ENCODE peak calls at places on chromosomes 4 and X, in six cellular contexts. One of them, this sample, is unnamed.

GRCh38 chr4:15164571-15164970 is 162.3 kb downstream of the CPEB2 start:
- DNase-seq in neuronal stem cell: no peak
- DNase-seq in mesenchymal stem cell: peak; percentile 78
- DNase-seq in H1: no peak
- DNase-seq in IMR-90: peak; percentile 27
- DNase-seq in H9: no peak
- DNase-seq in this sample: no peak

GRCh38 chr4:121177238-121178137 is 13.4 kb upstream of the TNIP3 start:
- DNase-seq in IMR-90: no peak
- DNase-seq in mesenchymal stem cell: no peak
- DNase-seq in H1: no peak
- DNase-seq in neuronal stem cell: no peak
- DNase-seq in H9: no peak
- DNase-seq in this sample: peak; percentile 79

GRCh38 chrX:140701480-140701879 is 8.1 kb upstream of the LINC00632 start:
- DNase-seq in IMR-90: peak; percentile 37
- DNase-seq in neuronal stem cell: no peak
- DNase-seq in H9: no peak
- DNase-seq in H1: no peak
- DNase-seq in mesenchymal stem cell: peak; percentile 48
- DNase-seq in this sample: no peak

GRCh38 chrX:137568741-137569469 is 3.0 kb downstream of the ZIC3 start:
- DNase-seq in H1: no peak
- DNase-seq in mesenchymal stem cell: no peak
- DNase-seq in neuronal stem cell: no peak
- DNase-seq in H9: peak; percentile 31
- DNase-seq in IMR-90: no peak
- DNase-seq in this sample: peak; percentile 43

GRCh38 chr4:173024203-173024602 is 144.4 kb upstream of the GALNT7 start:
- DNase-seq in neuronal stem cell: no peak
- DNase-seq in IMR-90: peak; percentile 6
- DNase-seq in H1: no peak
- DNase-seq in mesenchymal stem cell: peak; percentile 7
- DNase-seq in H9: no peak
- DNase-seq in this sample: no peak

GRCh38 chr4:109662786-109663185 is 40.5 kb downstream of the CASP6 start:
- DNase-seq in IMR-90: no peak
- DNase-seq in mesenchymal stem cell: no peak
- DNase-seq in H1: no peak
- DNase-seq in neuronal stem cell: no peak
- DNase-seq in H9: no peak
- DNase-seq in this sample: no peak

GRCh38 chr4:113635739-113636437 is 125.7 kb downstream of the CAMK2D start:
- DNase-seq in H9: no peak
- DNase-seq in neuronal stem cell: no peak
- DNase-seq in H1: no peak
- DNase-seq in mesenchymal stem cell: no peak
- DNase-seq in IMR-90: peak; percentile 86
- DNase-seq in this sample: no peak

GRCh38 chr4:142142403-142142802 is 506.0 kb downstream of the IL15 start:
- DNase-seq in IMR-90: no peak
- DNase-seq in H1: no peak
- DNase-seq in neuronal stem cell: no peak
- DNase-seq in H9: no peak
- DNase-seq in mesenchymal stem cell: no peak
- DNase-seq in this sample: no peak

GRCh38 chr4:25174674-25175073 is 14.4 kb upstream of the SEPSECS start:
- DNase-seq in neuronal stem cell: no peak
- DNase-seq in mesenchymal stem cell: peak; percentile 10
- DNase-seq in H9: no peak
- DNase-seq in IMR-90: peak; percentile 12
- DNase-seq in H1: no peak
- DNase-seq in this sample: peak; percentile 62

GRCh38 chr4:147865926-147866325 is 134.0 kb downstream of the ARHGAP10 start:
- DNase-seq in H9: no peak
- DNase-seq in neuronal stem cell: no peak
- DNase-seq in mesenchymal stem cell: peak; percentile 37
- DNase-seq in IMR-90: peak; percentile 60
- DNase-seq in H1: peak; percentile 17
- DNase-seq in this sample: peak; percentile 18

GRCh38 chr4:71110499-71110898 is 117.0 kb downstream of the DCK start:
- DNase-seq in mesenchymal stem cell: no peak
- DNase-seq in H9: no peak
- DNase-seq in H1: no peak
- DNase-seq in IMR-90: no peak
- DNase-seq in neuronal stem cell: no peak
- DNase-seq in this sample: no peak

GRCh38 chr4:25810815-25811690 is 51.7 kb downstream of the SEL1L3 start:
- DNase-seq in H9: peak; percentile 9
- DNase-seq in IMR-90: peak; percentile 54
- DNase-seq in mesenchymal stem cell: no peak
- DNase-seq in H1: no peak
- DNase-seq in neuronal stem cell: no peak
- DNase-seq in this sample: no peak

GRCh38 chr4:139557506-139558110 is 1.6 kb upstream of the SETD7 start:
- DNase-seq in IMR-90: no peak
- DNase-seq in neuronal stem cell: no peak
- DNase-seq in H1: no peak
- DNase-seq in H9: no peak
- DNase-seq in mesenchymal stem cell: no peak
- DNase-seq in this sample: peak; percentile 65

GRCh38 chr4:189979196-189980047 is 38.8 kb downstream of the FRG1 start:
- DNase-seq in H9: peak; percentile 32
- DNase-seq in H1: no peak
- DNase-seq in neuronal stem cell: no peak
- DNase-seq in IMR-90: no peak
- DNase-seq in mesenchymal stem cell: no peak
- DNase-seq in this sample: peak; percentile 1

GRCh38 chr4:77006753-77007355 is 57.3 kb downstream of the SEPTIN11 start:
- DNase-seq in neuronal stem cell: no peak
- DNase-seq in H1: no peak
- DNase-seq in mesenchymal stem cell: no peak
- DNase-seq in IMR-90: no peak
- DNase-seq in H9: no peak
- DNase-seq in this sample: no peak

GRCh38 chr4:124953059-124953850 is 240.7 kb upstream of the ANKRD50 start:
- DNase-seq in IMR-90: peak; percentile 95
- DNase-seq in H9: no peak
- DNase-seq in H1: no peak
- DNase-seq in neuronal stem cell: no peak
- DNase-seq in mesenchymal stem cell: peak; percentile 73
- DNase-seq in this sample: no peak

GRCh38 chrX:1392376-1393130 is 640 bp upstream of the SLC25A6 start:
- DNase-seq in IMR-90: peak; percentile 52
- DNase-seq in neuronal stem cell: no peak
- DNase-seq in H9: peak; percentile 74
- DNase-seq in mesenchymal stem cell: peak; percentile 78
- DNase-seq in H1: no peak
- DNase-seq in this sample: peak; percentile 82

GRCh38 chr4:18020145-18020670 is 1.3 kb downstream of the LCORL start:
- DNase-seq in neuronal stem cell: no peak
- DNase-seq in H9: peak; percentile 29
- DNase-seq in IMR-90: peak; percentile 12
- DNase-seq in H1: no peak
- DNase-seq in mesenchymal stem cell: no peak
- DNase-seq in this sample: peak; percentile 16

GRCh38 chr4:144787365-144788263 is 141.7 kb downstream of the HHIP start:
- DNase-seq in H9: no peak
- DNase-seq in mesenchymal stem cell: peak; percentile 49
- DNase-seq in H1: no peak
- DNase-seq in IMR-90: peak; percentile 49
- DNase-seq in neuronal stem cell: peak; percentile 23
- DNase-seq in this sample: peak; percentile 65

GRCh38 chr4:17817027-17817426 is 6.2 kb downstream of the NCAPG start:
- DNase-seq in H9: no peak
- DNase-seq in IMR-90: peak; percentile 78
- DNase-seq in mesenchymal stem cell: peak; percentile 76
- DNase-seq in neuronal stem cell: no peak
- DNase-seq in H1: no peak
- DNase-seq in this sample: peak; percentile 53

GRCh38 chrX:72018277-72019112 is 107.8 kb downstream of the NHSL2 start:
- DNase-seq in H1: peak; percentile 43
- DNase-seq in H9: peak; percentile 86
- DNase-seq in mesenchymal stem cell: peak; percentile 85
- DNase-seq in IMR-90: peak; percentile 90
- DNase-seq in neuronal stem cell: peak; percentile 64
- DNase-seq in this sample: peak; percentile 89

GRCh38 chr4:48197643-48198237 is 63.7 kb upstream of the TXK start:
- DNase-seq in mesenchymal stem cell: no peak
- DNase-seq in neuronal stem cell: no peak
- DNase-seq in H1: no peak
- DNase-seq in IMR-90: no peak
- DNase-seq in H9: no peak
- DNase-seq in this sample: no peak

GRCh38 chrX:24987731-24988130 is 28.0 kb downstream of the ARX start:
- DNase-seq in neuronal stem cell: no peak
- DNase-seq in H1: no peak
- DNase-seq in IMR-90: no peak
- DNase-seq in H9: no peak
- DNase-seq in mesenchymal stem cell: no peak
- DNase-seq in this sample: no peak

GRCh38 chr4:56757270-56757746 is 64.2 kb downstream of the SPINK2 start:
- DNase-seq in IMR-90: peak; percentile 75
- DNase-seq in H1: no peak
- DNase-seq in H9: no peak
- DNase-seq in mesenchymal stem cell: peak; percentile 89
- DNase-seq in neuronal stem cell: no peak
- DNase-seq in this sample: peak; percentile 68

GRCh38 chr4:166458756-166459155 is 585.7 kb downstream of the TLL1 start:
- DNase-seq in IMR-90: no peak
- DNase-seq in neuronal stem cell: no peak
- DNase-seq in H1: no peak
- DNase-seq in mesenchymal stem cell: no peak
- DNase-seq in H9: no peak
- DNase-seq in this sample: no peak

GRCh38 chr4:69489856-69490255 is 5.8 kb downstream of the UGT2B4 start:
- DNase-seq in mesenchymal stem cell: peak; percentile 6
- DNase-seq in IMR-90: no peak
- DNase-seq in H1: no peak
- DNase-seq in neuronal stem cell: no peak
- DNase-seq in H9: no peak
- DNase-seq in this sample: no peak

GRCh38 chr4:1579834-1580686 is 104.1 kb downstream of the FAM53A start:
- DNase-seq in H1: no peak
- DNase-seq in H9: peak; percentile 97
- DNase-seq in neuronal stem cell: peak; percentile 85
- DNase-seq in mesenchymal stem cell: peak; percentile 91
- DNase-seq in IMR-90: no peak
- DNase-seq in this sample: peak; percentile 94

GRCh38 chr4:98586634-98587354 is 71.6 kb downstream of the TSPAN5 start:
- DNase-seq in neuronal stem cell: no peak
- DNase-seq in mesenchymal stem cell: no peak
- DNase-seq in IMR-90: no peak
- DNase-seq in H9: no peak
- DNase-seq in H1: no peak
- DNase-seq in this sample: no peak
- H3K27ac ChIP-seq in neuronal stem cell: no peak overlapping the region
- H3K27ac ChIP-seq in mesenchymal stem cell: no peak overlapping the region
- H3K27ac ChIP-seq in IMR-90: no peak overlapping the region
- H3K27ac ChIP-seq in H9: no peak overlapping the region
- H3K27ac ChIP-seq in H1: no peak overlapping the region
- H3K27ac ChIP-seq in this sample: no peak overlapping the region

DNA sequence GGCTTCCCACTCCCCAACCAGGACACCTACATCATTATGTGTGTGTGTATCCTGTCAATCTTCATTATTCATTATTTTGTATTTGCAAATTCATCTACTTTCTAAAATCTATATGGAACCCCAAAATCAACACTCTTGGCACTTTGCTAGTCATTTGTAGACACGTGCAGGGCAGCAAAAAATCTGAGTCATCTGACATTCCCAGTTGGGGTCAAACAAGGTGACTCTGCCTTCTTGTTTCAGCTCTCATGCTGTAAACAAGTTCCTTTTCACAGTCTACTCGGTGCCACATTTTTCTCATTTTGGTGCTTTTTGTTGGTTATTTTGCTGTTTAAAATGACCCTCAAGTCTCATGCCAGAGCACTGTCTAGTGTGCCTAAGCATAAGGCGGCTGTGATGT is 5.9 kb downstream of the MRFAP1L1 start:
- DNase-seq in IMR-90: peak; percentile 33
- DNase-seq in mesenchymal stem cell: peak; percentile 67
- DNase-seq in H9: no peak
- DNase-seq in neuronal stem cell: no peak
- DNase-seq in H1: no peak
- DNase-seq in this sample: no peak
- H2BK15ac ChIP-seq in IMR-90: no peak overlapping the region
- H2BK15ac ChIP-seq in mesenchymal stem cell: peak overlapping the region; percentile 85
- H2BK15ac ChIP-seq in H9: no peak overlapping the region
- H2BK15ac ChIP-seq in neuronal stem cell: no peak overlapping the region
- H2BK15ac ChIP-seq in H1: no peak overlapping the region
- H2BK15ac ChIP-seq in this sample: no peak overlapping the region

DNA sequence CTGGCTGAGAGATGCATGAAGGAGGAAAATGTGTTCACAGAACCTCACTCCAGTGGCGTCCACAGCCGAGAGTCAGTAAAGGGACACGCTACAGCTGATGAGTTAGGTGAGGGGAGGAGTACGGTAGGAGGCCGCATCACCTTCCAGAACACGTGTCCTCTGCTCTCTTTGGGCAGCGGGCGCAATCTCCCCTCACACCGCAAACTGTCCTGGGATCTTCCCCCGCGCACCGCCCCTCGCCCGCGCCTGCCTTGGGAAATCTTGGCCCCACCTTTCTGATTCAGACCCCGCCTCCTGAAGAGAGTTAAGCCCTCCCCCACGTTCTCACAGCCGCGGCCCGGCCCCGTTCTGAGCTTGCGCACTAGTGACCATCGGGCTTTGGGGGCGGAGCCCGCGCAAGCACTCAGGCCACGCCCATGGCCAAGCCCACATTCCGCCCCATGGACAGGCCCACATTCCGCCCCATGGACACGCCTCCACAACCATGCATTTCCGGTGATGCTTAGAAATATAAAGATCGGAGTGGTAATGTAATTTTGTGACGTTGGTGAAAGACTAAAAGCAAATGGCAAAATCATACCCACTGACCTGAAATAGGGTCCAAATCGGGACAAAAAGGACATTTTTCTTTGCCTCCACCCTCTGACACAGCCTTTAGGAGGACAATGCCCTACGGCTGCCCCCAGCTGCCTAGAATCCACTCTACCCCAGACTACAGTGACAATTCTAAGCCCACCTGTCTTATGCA is 13.3 kb downstream of the SMIM10 start:
- DNase-seq in H1: peak; percentile 82
- DNase-seq in mesenchymal stem cell: peak; percentile 87
- DNase-seq in IMR-90: peak; percentile 87
- DNase-seq in H9: peak; percentile 93
- DNase-seq in neuronal stem cell: peak; percentile 87
- DNase-seq in this sample: peak; percentile 95
- H4K8ac ChIP-seq in H1: no peak overlapping the region
- H4K8ac ChIP-seq in mesenchymal stem cell: peak overlapping the region; percentile 87
- H4K8ac ChIP-seq in IMR-90: peak overlapping the region; percentile 84
- H4K8ac ChIP-seq in H9: no peak overlapping the region
- H4K8ac ChIP-seq in neuronal stem cell: no peak overlapping the region
- H4K8ac ChIP-seq in this sample: no peak overlapping the region

DNA sequence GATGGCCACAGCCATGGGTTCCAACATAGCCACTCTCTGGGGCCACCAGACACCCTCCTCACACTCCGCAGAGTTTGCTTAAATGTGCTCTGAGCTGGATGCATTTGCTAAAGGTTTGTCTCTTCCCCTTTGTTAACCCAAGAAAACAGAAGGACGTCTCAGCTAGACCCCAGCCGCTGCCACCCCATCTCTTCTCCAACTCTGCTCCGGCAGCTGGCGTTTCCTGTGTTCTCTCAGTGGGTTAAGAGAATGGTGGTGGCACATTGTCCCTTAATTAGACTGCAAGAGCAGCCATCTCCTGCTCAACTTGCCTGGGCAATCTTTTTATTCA is 43.7 kb upstream of the FAM9C start:
- DNase-seq in neuronal stem cell: no peak
- DNase-seq in mesenchymal stem cell: no peak
- DNase-seq in IMR-90: no peak
- DNase-seq in H9: no peak
- DNase-seq in H1: no peak
- DNase-seq in this sample: no peak
- H3K27ac ChIP-seq in neuronal stem cell: no peak overlapping the region
- H3K27ac ChIP-seq in mesenchymal stem cell: no peak overlapping the region
- H3K27ac ChIP-seq in IMR-90: no peak overlapping the region
- H3K27ac ChIP-seq in H9: no peak overlapping the region
- H3K27ac ChIP-seq in H1: no peak overlapping the region
- H3K27ac ChIP-seq in this sample: no peak overlapping the region